ENCODE peak calls at places on chromosome 1, in five cellular contexts. N is chondrocyte, J is endothelial cell, Z is lung, O is kidney epithelial cell. R is an unnamed sample.

GRCh38 chr1:151838491-151839412 is 868 bp downstream of the C2CD4D start:
- DNase-seq in N (no peak), J (no peak), Z (no peak), O (no peak), R (no peak)

GRCh38 chr1:188137221-188137620 is 1308.5 kb downstream of the PLA2G4A start:
- DNase-seq in N (no peak), J (no peak), Z (no peak), O (no peak), R (no peak)

GRCh38 chr1:14964698-14965055 is 188.9 kb upstream of the TMEM51 start:
- DNase-seq in N (no peak), J (no peak), Z (no peak), O (no peak), R (no peak)

GRCh38 chr1:7885513-7886298 is 32.8 kb upstream of the UTS2 start:
- DNase-seq in N (no peak), J (no peak), Z (peak), O (no peak), R (peak)

GRCh38 chr1:6914646-6915178 is 129.5 kb downstream of the CAMTA1 start:
- DNase-seq in N (no peak), J (no peak), Z (no peak), O (no peak), R (no peak)

GRCh38 chr1:193486671-193487229 is 300.3 kb upstream of the B3GALT2 start:
- DNase-seq in N (no peak), J (no peak), Z (no peak), O (no peak), R (no peak)

GRCh38 chr1:68205794-68206358 is 26.4 kb downstream of the WLS start:
- DNase-seq in N (no peak), J (no peak), Z (no peak), O (no peak), R (no peak)

GRCh38 chr1:4108341-4108740 is 208.3 kb upstream of the C1orf174 start:
- DNase-seq in N (no peak), J (no peak), Z (no peak), O (no peak), R (no peak)

GRCh38 chr1:200262326-200262965 is 147.4 kb downstream of the ZNF281 start:
- DNase-seq in N (no peak), J (no peak), Z (no peak), O (no peak), R (no peak)

GRCh38 chr1:2874207-2875165 is 73.0 kb upstream of the TTC34 start:
- DNase-seq in N (no peak), J (no peak), Z (no peak), O (no peak), R (no peak)

GRCh38 chr1:206729050-206729449 is 41.5 kb upstream of the IL19 start:
- DNase-seq in N (no peak), J (no peak), Z (no peak), O (no peak), R (no peak)

GRCh38 chr1:168692472-168692871 is 36.5 kb downstream of the DPT start:
- DNase-seq in N (no peak), J (no peak), Z (no peak), O (no peak), R (no peak)

GRCh38 chr1:189662190-189662589 is 815.5 kb downstream of the BRINP3 start:
- DNase-seq in N (no peak), J (no peak), Z (no peak), O (no peak), R (no peak)

GRCh38 chr1:116508984-116509980 is 61.5 kb downstream of the CD58 start:
- DNase-seq in N (no peak), J (no peak), Z (no peak), O (peak), R (no peak)

DNA sequence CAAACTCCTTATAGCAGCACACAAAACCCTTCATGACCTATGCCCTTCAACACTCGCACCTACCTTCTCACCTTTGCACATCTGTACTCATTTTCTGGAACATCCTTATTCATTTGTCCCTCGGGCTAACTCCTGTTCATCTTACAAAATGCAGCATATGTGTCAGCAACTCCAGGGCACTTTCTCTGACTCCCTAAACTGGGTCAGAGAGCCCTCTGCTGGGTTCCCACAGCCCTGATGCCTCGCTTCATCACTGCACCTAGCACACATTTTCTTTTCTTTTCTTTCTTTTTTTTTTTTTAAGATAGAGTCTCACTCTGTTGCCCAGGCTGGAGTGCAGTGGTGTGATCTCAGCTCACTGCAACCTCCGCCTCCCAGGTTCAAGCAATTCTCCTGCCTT is 54.0 kb downstream of the RAB3B start:
- DNase-seq in N (no peak), J (no peak), Z (no peak), O (no peak), R (no peak)
- TF ChIP-seq CTCF in N (peak), J (no peak), Z (no peak), O (no peak), R (no peak)

GRCh38 chr1:66330711-66331110 is 203.2 kb upstream of the SGIP1 start:
- DNase-seq in N (no peak), J (no peak), Z (no peak), O (no peak), R (no peak)

GRCh38 chr1:66334311-66334710 is 199.6 kb upstream of the SGIP1 start:
- DNase-seq in N (no peak), J (no peak), Z (no peak), O (no peak), R (no peak)

GRCh38 chr1:66333463-66334232 is 200.3 kb upstream of the SGIP1 start:
- DNase-seq in N (no peak), J (no peak), Z (no peak), O (no peak), R (no peak)

GRCh38 chr1:66331641-66332523 is 202.1 kb upstream of the SGIP1 start:
- DNase-seq in N (peak), J (peak), Z (peak), O (peak), R (peak)

DNA sequence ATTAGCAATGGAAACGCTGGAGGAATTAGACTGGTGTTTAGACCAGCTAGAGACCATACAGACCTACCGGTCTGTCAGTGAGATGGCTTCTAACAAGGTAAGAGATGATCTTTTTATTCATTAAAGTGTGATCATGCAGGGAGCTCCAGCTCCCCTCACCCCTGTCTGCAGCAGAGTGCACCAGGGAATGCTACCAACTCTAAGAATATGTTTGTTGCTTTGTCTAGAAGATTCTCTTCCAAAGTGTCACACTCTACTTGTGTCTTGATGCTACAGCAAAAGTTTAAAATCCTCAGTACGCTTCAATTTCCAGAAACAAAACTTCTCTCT is 201.5 kb upstream of the SGIP1 start:
- DNase-seq in N (no peak), J (no peak), Z (no peak), O (no peak), R (no peak)
- TF ChIP-seq CTCF in N (no peak), J (no peak), Z (no peak), O (no peak), R (no peak)

GRCh38 chr1:221945669-221946068 is 203.8 kb upstream of the DUSP10 start:
- DNase-seq in N (no peak), J (no peak), Z (no peak), O (no peak), R (no peak)
- TF ChIP-seq CTCF in N (no peak), J (no peak), Z (no peak), O (no peak), R (no peak)

GRCh38 chr1:103948526-103948925 is 198.8 kb downstream of the AMY1C start:
- DNase-seq in N (no peak), J (no peak), Z (no peak), O (no peak), R (no peak)
- TF ChIP-seq CTCF in N (peak), J (peak), Z (no peak), O (no peak), R (no peak)

GRCh38 chr1:248268178-248268577 is 9.6 kb downstream of the OR2T33 start:
- DNase-seq in N (no peak), J (no peak), Z (no peak), O (no peak), R (no peak)
- TF ChIP-seq CTCF in N (no peak), J (no peak), Z (no peak), O (no peak), R (no peak)

GRCh38 chr1:204714194-204714860 is 28.8 kb upstream of the LRRN2 start:
- DNase-seq in N (no peak), J (no peak), Z (no peak), O (no peak), R (no peak)

GRCh38 chr1:204713541-204713940 is 28.0 kb upstream of the LRRN2 start:
- DNase-seq in N (no peak), J (no peak), Z (no peak), O (no peak), R (no peak)

GRCh38 chr1:204712718-204713430 is 27.3 kb upstream of the LRRN2 start:
- DNase-seq in N (no peak), J (no peak), Z (no peak), O (no peak), R (no peak)

GRCh38 chr1:204716687-204717086 is 31.1 kb upstream of the LRRN2 start:
- DNase-seq in N (no peak), J (no peak), Z (no peak), O (no peak), R (no peak)

DNA sequence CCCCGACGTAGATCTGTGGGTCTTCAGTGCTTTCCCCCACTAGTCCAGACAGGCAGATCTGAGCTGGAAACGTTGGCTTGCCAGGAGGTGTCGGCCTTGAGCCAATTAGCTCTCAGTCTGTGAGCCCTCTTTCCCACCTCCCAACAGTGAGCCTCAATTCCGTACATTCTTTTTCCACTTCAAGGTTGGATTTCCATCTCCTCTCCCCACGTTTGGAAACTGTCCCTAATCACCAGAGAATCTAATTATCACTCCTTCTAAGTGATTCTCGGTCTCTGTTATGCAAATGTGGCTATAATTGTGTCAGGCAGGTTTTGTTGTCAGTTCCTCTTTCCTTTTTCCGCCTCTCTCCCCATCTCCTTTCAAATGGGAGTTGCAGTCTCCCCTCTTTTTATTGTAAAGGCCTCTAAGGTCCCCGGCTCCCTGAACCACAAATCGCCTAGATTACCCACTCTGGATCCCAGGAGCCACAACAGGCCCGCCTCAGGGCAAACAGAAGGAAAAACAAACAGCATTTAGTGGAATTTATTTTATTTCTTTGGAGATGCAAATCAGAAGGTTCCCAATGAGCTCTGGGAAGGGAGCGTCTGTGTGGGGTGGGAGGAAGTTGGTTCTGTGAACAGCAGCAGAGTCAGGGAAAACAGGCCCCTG is 29.4 kb upstream of the LRRN2 start:
- DNase-seq in N (no peak), J (peak), Z (no peak), O (no peak), R (peak)
- TF ChIP-seq CTCF in N (no peak), J (no peak), Z (no peak), O (no peak), R (no peak)

GRCh38 chr1:1858382-1859086 is 32.4 kb downstream of the GNB1 start:
- DNase-seq in N (peak), J (peak), Z (peak), O (no peak), R (peak)
- TF ChIP-seq CTCF in N (peak), J (no peak), Z (peak), O (peak), R (no peak)

GRCh38 chr1:43315963-43316737 is 15.4 kb downstream of the TIE1 start:
- DNase-seq in N (no peak), J (no peak), Z (no peak), O (no peak), R (no peak)

GRCh38 chr1:43315481-43315880 is 14.7 kb downstream of the TIE1 start:
- DNase-seq in N (no peak), J (no peak), Z (no peak), O (no peak), R (no peak)

GRCh38 chr1:43318831-43319230 is 18.0 kb downstream of the TIE1 start:
- DNase-seq in N (no peak), J (no peak), Z (no peak), O (no peak), R (no peak)

GRCh38 chr1:43317817-43318471 is 17.2 kb downstream of the TIE1 start:
- DNase-seq in N (peak), J (no peak), Z (no peak), O (no peak), R (peak)

DNA sequence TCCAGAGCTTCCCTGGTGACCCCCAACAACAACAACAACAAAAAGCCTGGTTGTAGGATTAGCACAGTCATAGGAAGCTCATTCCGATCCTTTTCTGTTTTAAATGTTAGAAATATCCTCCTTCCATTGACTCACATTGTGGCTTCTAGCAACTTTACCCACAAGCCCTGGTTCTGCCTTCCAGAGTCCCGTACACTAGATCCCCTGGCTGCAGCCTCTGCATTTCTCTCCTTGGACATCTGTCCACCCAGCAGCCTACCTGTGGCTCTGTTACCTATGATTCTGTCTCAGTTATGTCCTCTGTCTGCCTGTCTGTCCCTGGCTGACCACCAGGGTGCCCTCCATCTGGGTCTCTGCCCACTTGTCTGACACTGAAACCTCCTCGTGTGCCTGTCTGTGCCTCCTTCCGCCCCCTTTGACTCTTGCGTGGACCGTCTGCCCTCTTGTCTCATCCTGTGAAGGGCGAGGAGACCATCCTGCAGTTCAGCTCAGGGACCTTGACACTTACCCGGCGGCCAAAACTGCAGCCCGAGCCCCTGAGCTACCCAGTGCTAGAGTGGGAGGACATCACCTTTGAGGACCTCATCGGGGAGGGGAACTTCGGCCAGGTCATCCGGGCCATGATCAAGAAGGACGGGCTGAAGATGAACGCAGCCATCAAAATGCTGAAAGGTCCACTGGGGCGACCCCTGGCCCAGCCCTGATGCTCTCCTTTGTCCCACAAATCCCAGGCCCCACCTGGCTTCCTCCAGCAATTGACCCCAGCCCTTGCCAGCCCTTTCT is 16.1 kb downstream of the TIE1 start:
- DNase-seq in N (peak), J (no peak), Z (no peak), O (no peak), R (no peak)
- TF ChIP-seq CTCF in N (peak), J (peak), Z (no peak), O (no peak), R (peak)

R was measured in glutamatergic neuron.